ENCODE peak calls at places on chromosomes 2 and 18, in four cellular contexts. F, U, W and R are unnamed samples.

GRCh38 chr2:107595749-107596148 is 230.9 kb upstream of the RGPD4 start:
- DNase-seq in W (no peak), U (peak; percentile 59), F (no peak), R (no peak)

GRCh38 chr2:241842620-241843211 is 16.0 kb downstream of the PDCD1 start:
- DNase-seq in U (no peak), W (no peak), F (no peak), R (peak; percentile 76)

GRCh38 chr18:2627821-2628276 is 27.7 kb upstream of the SMCHD1 start:
- DNase-seq in F (no peak), W (peak; percentile 26), U (no peak), R (no peak)

GRCh38 chr2:72951303-72952095 is 34.2 kb downstream of the EMX1 start:
- DNase-seq in U (no peak), F (peak; percentile 58), W (no peak), R (peak; percentile 94)

GRCh38 chr2:168758970-168759820 is 43.2 kb upstream of the NOSTRIN start:
- DNase-seq in U (peak; percentile 69), F (peak; percentile 60), W (peak; percentile 21), R (peak; percentile 48)

GRCh38 chr18:27605107-27605834 is 420.2 kb upstream of the CHST9 start:
- DNase-seq in F (peak; percentile 57), U (peak; percentile 70), W (peak; percentile 28), R (peak; percentile 24)

GRCh38 chr2:230660294-230661060 is 52.2 kb upstream of the CAB39 start:
- DNase-seq in F (peak; percentile 39), U (no peak), W (no peak), R (no peak)

GRCh38 chr2:216292886-216293291 is 79.4 kb downstream of the MARCHF4 start:
- DNase-seq in W (no peak), F (no peak), U (no peak), R (no peak)

GRCh38 chr2:8663997-8664396 is 17.9 kb upstream of the ID2 start:
- DNase-seq in F (no peak), W (no peak), U (no peak), R (no peak)

GRCh38 chr18:70371908-70372307 is 83.1 kb downstream of the SOCS6 start:
- DNase-seq in W (no peak), F (no peak), U (no peak), R (no peak)

GRCh38 chr2:113088173-113088992 is 20.6 kb downstream of the IL1F10 start:
- DNase-seq in U (no peak), W (no peak), F (no peak), R (no peak)

GRCh38 chr18:68714356-68714706 is 577 bp downstream of the TMX3 start:
- DNase-seq in U (peak; percentile 15), W (no peak), F (peak; percentile 3), R (peak; percentile 39)

GRCh38 chr18:73901589-73901988 is 246.0 kb downstream of the FBXO15 start:
- DNase-seq in F (no peak), U (no peak), W (no peak), R (no peak)

GRCh38 chr18:77106331-77106730 is 26.3 kb downstream of the MBP start:
- DNase-seq in W (no peak), F (no peak), U (no peak), R (no peak)

GRCh38 chr18:77341527-77341926 is 91.9 kb downstream of the GALR1 start:
- DNase-seq in W (no peak), U (no peak), F (no peak), R (peak; percentile 56)

GRCh38 chr18:79923896-79924585 is 27.4 kb downstream of the SLC66A2 start:
- DNase-seq in U (no peak), F (no peak), W (no peak), R (no peak)

GRCh38 chr2:152075427-152076050 is 23.3 kb downstream of the CACNB4 start:
- DNase-seq in F (no peak), W (no peak), U (no peak), R (no peak)
- H3K4me3 ChIP-seq in F (no peak overlapping the region), W (no peak overlapping the region), U (no peak overlapping the region), R (no peak overlapping the region)

DNA sequence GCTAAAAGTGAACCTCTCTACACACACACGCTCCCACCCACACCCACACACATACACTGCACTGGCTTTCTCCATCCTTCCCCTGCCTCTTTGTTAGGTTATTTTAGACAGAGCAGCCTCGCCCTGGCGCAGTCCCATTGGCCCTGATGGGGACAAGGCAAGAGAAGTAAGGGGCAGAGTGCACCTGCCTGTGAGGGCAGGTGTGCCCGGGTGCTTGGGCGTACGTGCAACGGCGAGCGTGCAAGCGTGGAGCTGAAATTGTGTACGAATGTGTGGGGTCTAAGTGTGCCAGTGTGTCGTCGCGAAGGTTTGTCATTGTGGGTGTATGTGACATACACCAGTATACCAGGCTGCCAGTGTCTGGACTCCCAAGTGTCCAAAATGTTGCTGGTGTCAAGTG is 514 bp downstream of the LRATD1 start:
- DNase-seq in F (no peak), U (no peak), W (no peak), R (no peak)
- H3K4me3 ChIP-seq in F (no peak overlapping the region), U (peak overlapping the region; percentile 57), W (no peak overlapping the region), R (peak overlapping the region; percentile 54)

GRCh38 chr2:108637304-108637669 is 82.0 kb upstream of the RANBP2 start:
- DNase-seq in W (no peak), F (no peak), U (peak; percentile 84), R (no peak)
- H3K4me3 ChIP-seq in W (no peak overlapping the region), F (no peak overlapping the region), U (no peak overlapping the region), R (no peak overlapping the region)

DNA sequence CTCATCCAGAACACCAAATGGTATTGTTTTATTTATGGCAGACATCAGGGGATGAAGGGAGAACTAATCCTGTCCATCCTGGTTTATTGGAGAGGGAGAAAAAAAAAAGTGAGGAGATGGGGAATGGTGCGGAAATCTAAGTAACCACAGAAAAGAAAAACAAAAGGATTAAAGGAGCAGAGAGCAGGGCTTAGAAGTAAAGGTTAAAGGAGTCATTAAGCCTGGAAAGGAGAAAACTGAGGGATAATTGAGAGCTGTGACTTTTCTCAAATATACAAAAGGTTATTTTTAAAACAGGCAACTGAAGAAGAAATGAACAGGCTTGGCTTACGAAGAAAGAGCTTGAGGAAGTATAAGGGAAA is 127.2 kb upstream of the PPP1CB start:
- DNase-seq in U (no peak), W (no peak), F (no peak), R (no peak)
- H3K4me3 ChIP-seq in U (no peak overlapping the region), W (no peak overlapping the region), F (no peak overlapping the region), R (no peak overlapping the region)

GRCh38 chr2:23423873-23424680 is 39.1 kb downstream of the KLHL29 start:
- DNase-seq in W (no peak), F (no peak), U (no peak), R (no peak)
- H3K4me3 ChIP-seq in W (no peak overlapping the region), F (no peak overlapping the region), U (no peak overlapping the region), R (no peak overlapping the region)

GRCh38 chr2:173435574-173435973 is 80.9 kb downstream of the CDCA7 start:
- DNase-seq in F (no peak), W (no peak), U (no peak), R (no peak)

GRCh38 chr2:173434729-173435345 is 80.2 kb downstream of the CDCA7 start:
- DNase-seq in U (no peak), W (no peak), F (no peak), R (no peak)

GRCh38 chr2:173436088-173436487 is 81.4 kb downstream of the CDCA7 start:
- DNase-seq in W (no peak), U (no peak), F (no peak), R (no peak)

GRCh38 chr2:173431191-173431590 is 76.5 kb downstream of the CDCA7 start:
- DNase-seq in F (no peak), U (no peak), W (no peak), R (peak; percentile 60)

DNA sequence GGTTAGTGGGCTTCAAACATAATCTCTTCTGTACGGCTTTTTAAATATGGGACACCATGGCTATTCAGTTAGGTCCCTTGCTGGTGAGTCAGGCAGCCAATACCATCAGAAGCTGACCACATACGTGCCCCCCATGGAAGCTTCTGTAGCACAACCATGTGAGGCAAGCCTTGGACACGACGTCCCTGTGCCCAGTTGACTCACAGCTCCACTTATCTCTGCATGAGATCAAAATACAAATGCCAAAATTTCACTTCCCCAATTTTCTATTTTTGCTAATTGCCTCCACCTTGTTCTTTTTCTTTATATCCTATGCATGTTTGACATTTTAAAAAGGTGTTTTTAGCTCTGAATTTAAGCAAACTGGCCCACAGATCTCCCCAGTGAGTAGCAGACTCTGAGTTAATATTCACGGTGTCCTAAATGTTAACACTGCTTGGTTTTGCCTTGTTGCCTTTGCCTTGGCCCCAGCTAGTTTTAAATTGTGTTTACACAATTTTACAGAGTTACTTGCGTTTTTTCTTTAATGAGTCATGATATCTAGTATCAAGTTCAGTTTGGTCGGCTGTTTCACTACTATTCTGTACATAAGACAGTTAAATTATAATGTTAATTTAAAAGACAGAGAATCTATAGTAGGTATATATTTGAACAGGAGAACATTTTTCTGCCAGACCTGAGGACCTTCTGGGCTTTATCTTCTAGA is 77.5 kb downstream of the CDCA7 start:
- DNase-seq in W (no peak), F (no peak), U (peak; percentile 86), R (no peak)
- H3K4me3 ChIP-seq in W (no peak overlapping the region), F (no peak overlapping the region), U (no peak overlapping the region), R (no peak overlapping the region)

DNA sequence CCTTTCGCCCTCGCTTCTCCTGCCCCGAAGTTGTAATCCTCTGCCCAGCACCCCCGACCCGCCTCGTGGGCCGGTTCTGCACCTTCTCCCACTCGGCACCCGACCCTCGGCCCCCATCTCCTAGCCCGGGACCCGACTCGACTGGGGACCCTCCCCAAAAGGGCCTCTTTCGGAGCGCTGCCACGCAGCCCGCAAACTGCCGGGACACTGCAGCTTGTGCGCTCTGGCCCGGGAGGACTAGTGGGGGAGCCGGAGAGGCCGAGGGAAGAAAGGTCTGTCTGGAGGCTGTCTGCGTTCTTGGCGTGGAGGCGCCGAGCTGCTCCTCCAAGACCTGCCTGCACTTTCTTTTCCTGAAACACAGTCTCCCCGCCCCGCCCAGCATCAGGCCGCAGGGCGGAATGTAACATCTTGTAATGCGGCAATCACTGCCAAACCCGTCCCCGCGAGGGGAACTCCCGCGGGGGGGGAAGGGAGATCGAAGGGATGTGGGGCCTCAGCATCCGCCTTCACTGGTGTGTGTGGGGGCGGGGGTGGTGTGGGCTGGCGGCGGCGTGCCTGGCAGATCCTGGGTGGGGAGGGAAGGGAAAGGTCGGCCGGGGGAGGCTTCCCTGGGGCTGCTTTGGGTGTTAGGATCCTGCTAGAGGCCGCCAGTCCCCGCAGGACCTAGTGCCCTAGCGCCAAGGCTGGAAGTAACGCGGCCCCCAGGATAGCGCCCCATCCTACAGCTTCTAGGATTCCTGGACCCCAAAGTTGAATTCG is 7.4 kb downstream of the DLX2 start:
- DNase-seq in W (no peak), F (peak; percentile 27), U (peak; percentile 51), R (peak; percentile 92)
- H3K4me3 ChIP-seq in W (peak overlapping the region; percentile 79), F (peak overlapping the region; percentile 62), U (peak overlapping the region; percentile 61), R (peak overlapping the region; percentile 40)

GRCh38 chr2:21040468-21041377 is 3.1 kb downstream of the APOB start:
- DNase-seq in F (no peak), U (no peak), W (no peak), R (no peak)
- H3K4me3 ChIP-seq in F (no peak overlapping the region), U (no peak overlapping the region), W (no peak overlapping the region), R (no peak overlapping the region)

GRCh38 chr18:10248738-10249137 is 205.7 kb upstream of the APCDD1 start:
- DNase-seq in U (no peak), W (no peak), F (no peak), R (no peak)
- H3K4me3 ChIP-seq in U (no peak overlapping the region), W (no peak overlapping the region), F (no peak overlapping the region), R (no peak overlapping the region)